ENCODE peak calls at places on chromosomes 13 and 19, in ten cellular contexts. X is NCI-H187; A is PC-3; S is NCI-H2081; P is activated CD4-positive, CD25-positive, alpha-beta regulatory T cell treated with anti-CD3 and anti-CD28 coated beads, Interleukin-2, amount 50 U/mL, for 72 hours; N is stimulated activated CD4-positive, alpha-beta T cell treated with anti-CD3 and anti-CD28 coated beads, Interleukin-1b, Interleukin-23, amount 100 ng/mL, for 1 hour; T is stimulated activated effector memory CD8-positive, alpha-beta T cell treated with anti-CD3 and anti-CD28 coated beads, Interleukin-12 subunit alpha, Interleukin-12 subunit beta, amount 100 ng/mL, for 72 hours; J is fibroblast of the aortic adventitia; U is GM12864; F is fibroblast of lung. Y is an unnamed sample.

GRCh38 chr13:89550842-89551422 is 1796.6 kb upstream of the MIR17HG start:
- DNase-seq in X (no peak), A (peak; percentile 37), S (no peak), P (no peak), N (no peak), T (no peak), J (peak; percentile 0), U (no peak), F (no peak), Y (peak; percentile 16)

GRCh38 chr19:51327066-51327985 is 14.6 kb downstream of the VSIG10L start:
- DNase-seq in X (no peak), A (peak; percentile 58), S (no peak), P (peak; percentile 54), N (peak; percentile 25), T (peak; percentile 30), J (peak; percentile 28), U (no peak), F (peak; percentile 41), Y (peak; percentile 48)

GRCh38 chr19:29944415-29945012 is 2.5 kb downstream of the URI1 start:
- DNase-seq in X (no peak), A (no peak), S (no peak), P (no peak), N (no peak), T (no peak), J (no peak), U (no peak), F (no peak), Y (no peak)

GRCh38 chr13:88919970-88920628 is 1248.9 kb downstream of the SLITRK5 start:
- DNase-seq in X (no peak), A (no peak), S (no peak), P (no peak), N (peak; percentile 2), T (no peak), J (no peak), U (no peak), F (peak; percentile 21), Y (no peak)

GRCh38 chr19:43433689-43434088 is 19.0 kb downstream of the TEX101 start:
- DNase-seq in X (no peak), A (no peak), S (no peak), P (no peak), N (no peak), T (no peak), J (no peak), U (no peak), F (no peak), Y (no peak)

GRCh38 chr19:47247308-47247990 is 8.9 kb upstream of the CCDC9 start:
- DNase-seq in X (no peak), A (peak; percentile 74), S (no peak), P (peak; percentile 86), N (peak; percentile 76), T (peak; percentile 84), J (peak; percentile 85), U (no peak), F (peak; percentile 80), Y (peak; percentile 86)

GRCh38 chr19:7845390-7846179 is 15.6 kb downstream of the EVI5L start:
- DNase-seq in X (no peak), A (no peak), S (no peak), P (no peak), N (no peak), T (no peak), J (no peak), U (no peak), F (no peak), Y (no peak)

GRCh38 chr19:8304841-8305621 is 3.1 kb downstream of the CD320 start:
- DNase-seq in X (no peak), A (no peak), S (no peak), P (peak; percentile 37), N (no peak), T (no peak), J (no peak), U (no peak), F (no peak), Y (no peak)

GRCh38 chr13:27359203-27359821 is 65.1 kb upstream of the GTF3A start:
- DNase-seq in X (peak; percentile 5), A (peak; percentile 75), S (peak; percentile 59), P (peak; percentile 56), N (peak; percentile 49), T (peak; percentile 36), J (peak; percentile 84), U (no peak), F (peak; percentile 79), Y (peak; percentile 81)